ENCODE peak calls at places on chromosomes 11 and 22, in five cellular contexts. I is NCI-H748 treated with DMSO at 0.1 percent for 48 hours; E is activated CD8-positive, alpha-beta memory T cell treated with anti-CD3 and anti-CD28 coated beads, Interleukin-2, amount 50 U/mL, for 48 hours; M is cardiac fibroblast; C is H9. L is an unnamed sample.

GRCh38 chr11:96342131-96342970 is 644 bp downstream of the MAML2 start:
- DNase-seq in I (no peak), C (no peak), M (no peak), E (no peak), L (no peak)

GRCh38 chr22:49099496-49100124 is 728.1 kb downstream of the BRD1 start:
- DNase-seq in I (no peak), E (no peak), C (no peak), M (no peak), L (peak)

GRCh38 chr11:11961399-11962028 is 46.9 kb downstream of the DKK3 start:
- DNase-seq in M (no peak), C (peak), I (no peak), E (no peak), L (no peak)

GRCh38 chr11:106585061-106585460 is 433.2 kb downstream of the GUCY1A2 start:
- DNase-seq in M (peak), C (peak), E (no peak), I (no peak), L (peak)

GRCh38 chr11:22926341-22926740 is 66.1 kb upstream of the CCDC179 start:
- DNase-seq in C (no peak), M (no peak), E (no peak), I (no peak), L (no peak)

GRCh38 chr11:132910016-132910760 is 622.1 kb downstream of the OPCML start:
- DNase-seq in E (no peak), C (no peak), I (no peak), M (no peak), L (no peak)

GRCh38 chr11:76701701-76702100 is 31.2 kb upstream of the LRRC32 start:
- DNase-seq in I (no peak), M (peak), E (no peak), C (no peak), L (no peak)

GRCh38 chr22:46044718-46045458 is 67.9 kb upstream of the WNT7B start:
- DNase-seq in C (no peak), E (no peak), I (no peak), M (no peak), L (no peak)